ENCODE peak calls at places on chromosomes 16 and 17, in eight cellular contexts. B is adrenal gland, M is lower lobe of right lung, Q is prostate gland, F is upper lobe of right lung, C is uterus, D is foreskin fibroblast, H is cardiac fibroblast. E is an unnamed sample.

GRCh38 chr16:87686697-87687570 is 78.9 kb downstream of the KLHDC4 start:
- DNase-seq in B (no peak), M (no peak), Q (no peak), F (no peak), C (no peak), D (peak), H (peak), E (no peak)

GRCh38 chr17:67067571-67068517 is 23.5 kb downstream of the CACNG1 start:
- DNase-seq in B (no peak), M (no peak), Q (no peak), F (no peak), C (no peak), D (no peak), H (no peak), E (no peak)

GRCh38 chr17:64343833-64344637 is 46.6 kb downstream of the PECAM1 start:
- DNase-seq in B (peak), M (peak), Q (peak), F (peak), C (peak), D (peak), H (peak), E (no peak)

GRCh38 chr17:42087736-42088705 is 10.3 kb downstream of the ZNF385C start:
- DNase-seq in B (no peak), M (no peak), Q (no peak), F (no peak), C (no peak), D (no peak), H (no peak), E (no peak)

GRCh38 chr16:75385507-75386152 is 47.7 kb downstream of the CFDP1 start:
- DNase-seq in B (no peak), M (no peak), Q (no peak), F (no peak), C (no peak), D (peak), H (peak), E (peak)

GRCh38 chr17:40399185-40399584 is 18.5 kb downstream of the TOP2A start:
- DNase-seq in B (no peak), M (no peak), Q (no peak), F (no peak), C (no peak), D (peak), H (peak), E (peak)

GRCh38 chr17:1607971-1608320 is 20.7 kb downstream of the SLC43A2 start:
- DNase-seq in B (no peak), M (no peak), Q (no peak), F (no peak), C (no peak), D (no peak), H (no peak), E (no peak)

GRCh38 chr17:1486802-1487695 is 5.4 kb downstream of the MYO1C start:
- DNase-seq in B (peak), M (peak), Q (peak), F (peak), C (peak), D (peak), H (peak), E (peak)

GRCh38 chr17:62791235-62792121 is 16.6 kb downstream of the MARCHF10 start:
- DNase-seq in B (peak), M (no peak), Q (no peak), F (no peak), C (no peak), D (peak), H (peak), E (no peak)

GRCh38 chr17:49090885-49091594 is 41.5 kb upstream of the B4GALNT2 start:
- DNase-seq in B (no peak), M (no peak), Q (no peak), F (no peak), C (no peak), D (no peak), H (no peak), E (no peak)

GRCh38 chr17:43998552-43998951 is 5.9 kb upstream of the NAGS start:
- DNase-seq in B (no peak), M (peak), Q (no peak), F (no peak), C (no peak), D (peak), H (peak), E (no peak)

GRCh38 chr16:89619880-89620279 is 6.4 kb downstream of the DPEP1 start:
- DNase-seq in B (no peak), M (no peak), Q (no peak), F (no peak), C (no peak), D (peak), H (peak), E (no peak)

GRCh38 chr16:86995456-86995855 is 321.7 kb downstream of the C16orf95 start:
- DNase-seq in B (no peak), M (no peak), Q (no peak), F (no peak), C (no peak), D (peak), H (no peak), E (no peak)

GRCh38 chr16:275041-275621 is 613 bp downstream of the RGS11 start:
- DNase-seq in B (no peak), M (no peak), Q (no peak), F (peak), C (no peak), D (peak), H (no peak), E (peak)

GRCh38 chr17:76268015-76268749 is 3.0 kb downstream of the UBALD2 start:
- DNase-seq in B (peak), M (peak), Q (peak), F (peak), C (peak), D (peak), H (peak), E (peak)

GRCh38 chr17:65362826-65363225 is 198.6 kb downstream of the AXIN2 start:
- DNase-seq in B (no peak), M (no peak), Q (no peak), F (no peak), C (no peak), D (peak), H (no peak), E (no peak)

GRCh38 chr17:68296217-68297140 is 5.2 kb downstream of the ARSG start:
- DNase-seq in B (no peak), M (no peak), Q (peak), F (no peak), C (no peak), D (no peak), H (no peak), E (peak)

GRCh38 chr17:34979650-34980352 is 511 bp upstream of the LIG3 start:
- DNase-seq in B (no peak), M (no peak), Q (no peak), F (no peak), C (no peak), D (peak), H (no peak), E (no peak)

GRCh38 chr17:2020721-2021120 is 4.4 kb downstream of the RTN4RL1 start:
- DNase-seq in B (no peak), M (no peak), Q (no peak), F (no peak), C (no peak), D (no peak), H (no peak), E (no peak)

GRCh38 chr17:78174870-78175642 is 6.7 kb downstream of the SYNGR2 start:
- DNase-seq in B (no peak), M (no peak), Q (no peak), F (no peak), C (no peak), D (no peak), H (no peak), E (peak)

GRCh38 chr16:29308644-29309546 is 97.6 kb downstream of the NPIPB11 start:
- DNase-seq in B (no peak), M (no peak), Q (no peak), F (no peak), C (no peak), D (no peak), H (no peak), E (no peak)

GRCh38 chr16:28092721-28093382 is 29.3 kb upstream of the GSG1L start:
- DNase-seq in B (no peak), M (peak), Q (no peak), F (no peak), C (no peak), D (peak), H (no peak), E (no peak)

GRCh38 chr17:3928394-3928793 is 12.1 kb upstream of the P2RX1 start:
- DNase-seq in B (no peak), M (no peak), Q (no peak), F (no peak), C (no peak), D (no peak), H (no peak), E (no peak)

GRCh38 chr16:379183-379960 is 2.4 kb downstream of the PGAP6 start:
- DNase-seq in B (no peak), M (peak), Q (peak), F (peak), C (no peak), D (no peak), H (no peak), E (peak)

GRCh38 chr17:9021985-9022552 is 759 bp downstream of the NTN1 start:
- DNase-seq in B (no peak), M (no peak), Q (peak), F (peak), C (peak), D (peak), H (peak), E (no peak)

GRCh38 chr17:61422116-61422799 is 22.6 kb downstream of the TBX2 start:
- DNase-seq in B (no peak), M (no peak), Q (no peak), F (no peak), C (no peak), D (peak), H (no peak), E (no peak)
- H3K4me3 ChIP-seq in B (no peak), M (no peak), Q (no peak), F (no peak), C (no peak), D (no peak), H (no peak), E (no peak)

GRCh38 chr17:14744716-14745115 is 443.8 kb downstream of the HS3ST3B1 start:
- DNase-seq in B (no peak), M (no peak), Q (no peak), F (no peak), C (no peak), D (no peak), H (no peak), E (no peak)

GRCh38 chr17:14745541-14745940 is 444.7 kb downstream of the HS3ST3B1 start:
- DNase-seq in B (no peak), M (no peak), Q (no peak), F (no peak), C (no peak), D (peak), H (peak), E (no peak)

GRCh38 chr17:14746784-14747575 is 446.1 kb downstream of the HS3ST3B1 start:
- DNase-seq in B (no peak), M (peak), Q (no peak), F (peak), C (no peak), D (no peak), H (peak), E (no peak)

GRCh38 chr17:14747576-14747940 is 446.7 kb downstream of the HS3ST3B1 start:
- DNase-seq in B (no peak), M (no peak), Q (no peak), F (no peak), C (no peak), D (peak), H (peak), E (no peak)

GRCh38 chr17:14745122-14745521 is 444.2 kb downstream of the HS3ST3B1 start:
- DNase-seq in B (no peak), M (no peak), Q (no peak), F (no peak), C (no peak), D (peak), H (peak), E (no peak)
- H3K4me3 ChIP-seq in B (no peak), M (no peak), Q (no peak), F (no peak), C (no peak), D (no peak), H (no peak), E (no peak)

GRCh38 chr17:79730769-79731483 is at the start of gene ENPP7:
- DNase-seq in B (no peak), M (no peak), Q (no peak), F (no peak), C (no peak), D (no peak), H (no peak), E (peak)

GRCh38 chr17:79729761-79730160 is 982 bp upstream of the ENPP7 start:
- DNase-seq in B (no peak), M (no peak), Q (no peak), F (no peak), C (no peak), D (no peak), H (no peak), E (no peak)

GRCh38 chr17:79732246-79732645 is 1.5 kb downstream of the ENPP7 start:
- DNase-seq in B (no peak), M (no peak), Q (no peak), F (no peak), C (no peak), D (no peak), H (no peak), E (peak)

GRCh38 chr17:79728908-79729471 is 1.8 kb upstream of the ENPP7 start:
- DNase-seq in B (no peak), M (no peak), Q (no peak), F (no peak), C (no peak), D (no peak), H (no peak), E (no peak)

DNA sequence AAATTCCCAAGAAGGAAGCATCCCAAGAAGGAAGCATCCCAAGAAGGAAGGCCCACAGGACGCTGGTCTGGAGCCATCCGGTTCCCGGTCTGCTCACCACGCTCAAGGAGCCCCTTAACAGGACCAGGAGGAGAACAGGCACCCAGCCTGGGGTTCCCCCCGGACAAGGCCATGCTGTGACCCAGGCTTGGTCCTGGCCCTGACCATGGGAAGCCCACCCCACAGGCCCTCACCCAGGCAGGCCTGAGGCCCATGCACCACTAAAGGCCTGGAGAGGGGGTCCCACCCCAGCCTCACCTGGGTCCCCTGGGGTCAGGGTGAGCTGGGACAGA is 340 bp upstream of the ENPP7 start:
- DNase-seq in B (no peak), M (no peak), Q (no peak), F (no peak), C (no peak), D (no peak), H (no peak), E (no peak)
- H3K4me3 ChIP-seq in B (no peak), M (no peak), Q (no peak), F (no peak), C (no peak), D (no peak), H (no peak), E (peak)

GRCh38 chr16:10877472-10877946 is 507 bp downstream of the CIITA start:
- DNase-seq in B (no peak), M (no peak), Q (no peak), F (peak), C (no peak), D (no peak), H (no peak), E (no peak)

GRCh38 chr16:10878328-10878643 is 1.3 kb downstream of the CIITA start:
- DNase-seq in B (no peak), M (no peak), Q (no peak), F (no peak), C (no peak), D (no peak), H (no peak), E (no peak)

GRCh38 chr16:10879681-10880589 is 2.9 kb downstream of the CIITA start:
- DNase-seq in B (no peak), M (no peak), Q (no peak), F (peak), C (no peak), D (no peak), H (no peak), E (no peak)

GRCh38 chr16:10880609-10881452 is 3.8 kb downstream of the CIITA start:
- DNase-seq in B (no peak), M (no peak), Q (no peak), F (peak), C (no peak), D (peak), H (no peak), E (no peak)

DNA sequence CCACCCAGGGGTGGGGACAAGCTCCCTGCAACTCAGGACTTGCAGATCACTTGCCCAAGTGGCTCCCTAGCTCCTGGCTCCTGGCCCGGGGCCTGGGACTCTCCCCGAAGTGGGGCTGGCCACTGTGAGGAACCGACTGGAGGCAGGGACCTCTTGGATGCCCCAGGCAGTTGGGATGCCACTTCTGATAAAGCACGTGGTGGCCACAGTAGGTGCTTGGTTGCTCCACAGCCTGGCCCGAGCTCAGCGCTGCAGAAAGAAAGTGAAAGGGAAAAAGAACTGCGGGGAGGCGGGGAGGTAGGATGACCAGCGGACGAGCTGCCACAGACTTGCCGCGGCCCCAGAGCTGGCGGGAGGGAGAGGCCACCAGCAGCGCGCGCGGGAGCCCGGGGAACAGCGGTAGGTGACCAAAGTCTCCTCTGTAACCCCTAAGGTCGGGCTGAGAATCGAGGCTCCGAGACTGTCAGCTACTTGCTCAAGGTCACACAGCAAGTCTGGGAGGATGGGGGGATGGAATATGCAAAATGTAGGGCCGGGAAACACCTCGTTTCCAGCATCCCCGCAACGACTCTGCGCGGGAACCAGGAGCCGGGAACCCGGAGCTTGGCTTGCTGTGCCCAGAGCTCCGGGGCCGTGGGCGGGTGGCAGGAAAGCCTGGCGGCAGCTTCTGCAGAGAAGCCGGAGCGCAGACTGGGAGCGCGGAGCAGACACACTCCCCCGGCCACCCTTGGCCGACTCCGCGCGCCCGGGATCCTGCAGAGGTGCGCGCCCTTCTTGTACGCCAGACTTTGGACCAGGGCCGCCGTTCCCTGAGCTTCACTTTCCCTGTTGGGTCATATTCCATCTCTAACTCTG is 1.9 kb downstream of the CIITA start:
- DNase-seq in B (peak), M (peak), Q (no peak), F (peak), C (peak), D (peak), H (peak), E (peak)
- H3K4me3 ChIP-seq in B (peak), M (peak), Q (peak), F (peak), C (peak), D (peak), H (peak), E (peak)

DNA sequence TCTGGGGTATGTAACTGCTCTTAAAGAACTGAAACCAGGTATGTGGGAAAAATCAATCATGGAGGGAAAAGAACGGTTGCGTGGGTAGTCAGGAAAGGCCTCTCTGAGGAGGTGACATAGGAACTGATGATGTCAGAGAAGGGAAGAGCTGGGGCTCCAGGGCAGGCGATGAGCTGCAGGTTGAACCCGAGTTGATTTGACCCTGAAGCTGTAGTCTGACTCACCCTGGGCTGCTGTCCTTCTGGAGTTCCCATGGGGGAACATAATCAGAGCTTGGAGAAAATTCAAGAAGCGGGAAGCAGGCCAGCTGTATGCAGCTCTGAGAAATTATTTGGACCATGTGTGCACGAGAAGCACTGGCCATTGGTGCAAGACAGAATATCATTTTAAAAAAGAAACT is 16.7 kb downstream of the SLC6A2 start:
- DNase-seq in B (peak), M (no peak), Q (no peak), F (no peak), C (peak), D (peak), H (peak), E (no peak)
- H3K4me3 ChIP-seq in B (no peak), M (no peak), Q (no peak), F (no peak), C (no peak), D (no peak), H (no peak), E (no peak)

E was measured in small intestine.